ENCODE peak calls at places on chromosomes 3 and 15, in six cellular contexts. L, A, Y, K, X and O are unnamed samples.

GRCh38 chr3:163664466-163664865 is 1413.8 kb downstream of the SI start:
- DNase-seq in Y (no peak), K (no peak), X (no peak), A (no peak), L (no peak), O (no peak)

GRCh38 chr3:129121016-129121791 is 400 bp downstream of the RAB43 start:
- DNase-seq in L (no peak), X (peak; percentile 50), Y (peak; percentile 26), K (peak; percentile 27), A (no peak), O (peak; percentile 64)

GRCh38 chr3:190309414-190309813 is 12.8 kb downstream of the CLDN1 start:
- DNase-seq in A (no peak), K (no peak), L (no peak), Y (no peak), X (no peak), O (no peak)

GRCh38 chr3:104856743-104857142 is 510.0 kb upstream of the ALCAM start:
- DNase-seq in L (no peak), X (peak; percentile 9), K (no peak), A (no peak), Y (peak; percentile 22), O (no peak)

GRCh38 chr3:138389841-138390581 is 41.6 kb downstream of the MRAS start:
- DNase-seq in A (no peak), L (no peak), Y (peak; percentile 94), X (peak; percentile 89), K (no peak), O (peak; percentile 92)

GRCh38 chr3:159260049-159260662 is 458.3 kb downstream of the MFSD1 start:
- DNase-seq in Y (peak; percentile 77), X (peak; percentile 74), L (peak; percentile 31), A (no peak), K (peak; percentile 66), O (peak; percentile 80)

GRCh38 chr15:98964461-98965454 is 42.8 kb downstream of the PGPEP1L start:
- DNase-seq in Y (no peak), A (no peak), K (no peak), X (no peak), L (no peak), O (no peak)

GRCh38 chr15:74768771-74769342 is 13.0 kb upstream of the CSK start:
- DNase-seq in X (peak; percentile 67), K (no peak), A (no peak), L (peak; percentile 81), Y (peak; percentile 41), O (peak; percentile 73)

GRCh38 chr3:117355566-117355965 is 646.0 kb downstream of the TUSC7 start:
- DNase-seq in X (no peak), Y (peak; percentile 22), L (peak; percentile 45), A (no peak), K (no peak), O (no peak)

GRCh38 chr15:23686466-23687142 is 501 bp downstream of the NDN start:
- DNase-seq in L (peak; percentile 26), X (peak; percentile 15), Y (peak; percentile 4), K (no peak), A (no peak), O (no peak)

GRCh38 chr15:75203908-75204263 is 2.2 kb downstream of the C15orf39 start:
- DNase-seq in A (no peak), L (no peak), K (no peak), Y (no peak), X (peak; percentile 6), O (no peak)

GRCh38 chr3:5087209-5087608 is 34.9 kb upstream of the ARL8B start:
- DNase-seq in A (no peak), K (no peak), L (no peak), X (no peak), Y (no peak), O (no peak)

GRCh38 chr3:50525987-50526386 is 22.6 kb upstream of the CACNA2D2 start:
- DNase-seq in X (peak; percentile 45), L (peak; percentile 86), A (no peak), Y (peak; percentile 30), K (no peak), O (peak; percentile 62)

GRCh38 chr3:73408597-73408996 is 216.1 kb downstream of the PDZRN3 start:
- DNase-seq in X (no peak), K (no peak), A (no peak), L (no peak), Y (no peak), O (no peak)

GRCh38 chr15:45338417-45338816 is 39.9 kb downstream of the GATM start:
- DNase-seq in Y (no peak), A (no peak), L (no peak), K (no peak), X (no peak), O (no peak)

GRCh38 chr3:184154909-184155643 is at the start of gene DVL3:
- DNase-seq in A (no peak), K (peak; percentile 72), Y (peak; percentile 52), X (peak; percentile 64), L (peak; percentile 59), O (peak; percentile 21)
- H2BK5ac ChIP-seq in A (peak within 1 kb of the TSS; percentile 15), K (peak within 1 kb of the TSS; percentile 93), Y (peak within 1 kb of the TSS; percentile 91), X (peak within 1 kb of the TSS; percentile 81), L (no peak within 1 kb of the TSS), O (peak within 1 kb of the TSS; percentile 98)

GRCh38 chr15:39942753-39943150 is 8.8 kb downstream of the EIF2AK4 start:
- DNase-seq in L (no peak), Y (no peak), A (no peak), K (no peak), X (no peak), O (no peak)
- H4K91ac ChIP-seq in L (no peak overlapping the region), Y (no peak overlapping the region), A (no peak overlapping the region), K (no peak overlapping the region), X (no peak overlapping the region), O (no peak overlapping the region)

GRCh38 chr3:51802091-51802720 is 23.2 kb upstream of the IQCF6 start:
- DNase-seq in A (no peak), L (no peak), Y (no peak), X (no peak), K (peak; percentile 31), O (no peak)

GRCh38 chr3:51799879-51800757 is 21.1 kb upstream of the IQCF6 start:
- DNase-seq in Y (peak; percentile 82), K (peak; percentile 75), A (no peak), L (no peak), X (peak; percentile 63), O (peak; percentile 87)

GRCh38 chr3:51800758-51801140 is 21.7 kb upstream of the IQCF6 start:
- DNase-seq in A (no peak), K (no peak), X (no peak), L (no peak), Y (no peak), O (peak; percentile 55)

GRCh38 chr3:51796859-51797258 is 17.8 kb upstream of the IQCF6 start:
- DNase-seq in A (no peak), Y (no peak), X (no peak), K (no peak), L (no peak), O (no peak)

GRCh38 chr3:51798561-51798960 is 19.5 kb upstream of the IQCF6 start:
- DNase-seq in Y (no peak), X (no peak), K (peak; percentile 26), L (peak; percentile 62), A (no peak), O (no peak)
- H2BK5ac ChIP-seq in Y (no peak overlapping the region), X (no peak overlapping the region), K (no peak overlapping the region), L (no peak overlapping the region), A (no peak overlapping the region), O (no peak overlapping the region)

GRCh38 chr3:31953091-31953490 is 28.0 kb downstream of the OSBPL10 start:
- DNase-seq in K (no peak), A (no peak), X (no peak), L (no peak), Y (no peak), O (no peak)
- H4K91ac ChIP-seq in K (no peak overlapping the region), A (no peak overlapping the region), X (no peak overlapping the region), L (no peak overlapping the region), Y (no peak overlapping the region), O (no peak overlapping the region)

DNA sequence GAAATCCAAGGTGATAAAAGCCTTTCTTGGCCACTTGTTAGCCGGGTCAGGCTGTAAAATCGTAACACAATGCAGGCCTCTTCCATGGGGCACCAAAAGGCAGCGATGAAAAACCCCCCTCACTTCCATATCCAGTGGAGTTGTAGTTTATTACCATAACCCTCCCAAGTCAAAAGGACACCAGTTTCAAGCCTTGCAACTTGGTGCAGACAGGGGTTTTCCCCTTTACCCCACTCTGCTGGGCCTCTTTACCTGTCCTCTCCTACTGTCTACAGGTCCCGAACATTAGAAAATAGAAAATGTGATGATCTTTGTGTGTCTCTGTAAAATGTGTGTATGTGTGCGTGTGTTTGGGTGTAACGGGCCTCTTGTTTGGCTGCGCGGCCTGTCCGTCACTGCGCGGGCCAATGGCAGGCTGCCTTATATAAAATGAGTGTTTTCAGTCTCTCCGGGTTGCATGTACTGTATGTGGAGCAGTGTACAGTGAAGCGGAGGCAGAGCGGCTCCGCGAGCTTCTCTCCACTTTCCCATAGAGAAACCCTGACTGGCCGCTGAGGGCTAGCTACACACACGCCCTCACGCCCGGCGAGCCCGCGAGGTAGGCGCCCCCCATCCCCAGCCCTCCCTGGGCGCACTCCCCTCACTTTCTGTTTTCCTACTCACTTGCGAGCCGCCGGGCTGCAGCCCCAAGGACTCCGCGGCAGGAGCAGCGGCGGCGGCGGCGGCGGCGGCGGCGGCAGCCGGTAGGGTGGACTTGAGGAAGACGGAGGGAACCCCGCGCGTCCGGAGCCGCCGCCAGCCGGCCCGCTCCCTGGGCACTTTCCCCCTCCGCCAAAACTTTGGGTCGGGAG is at the start of gene BBX:
- DNase-seq in L (peak; percentile 93), K (peak; percentile 91), A (peak; percentile 80), X (peak; percentile 98), Y (peak; percentile 97), O (peak; percentile 97)
- H2BK5ac ChIP-seq in L (no peak within 1 kb of the TSS), K (peak within 1 kb of the TSS; percentile 93), A (peak within 1 kb of the TSS; percentile 50), X (peak within 1 kb of the TSS; percentile 46), Y (peak within 1 kb of the TSS; percentile 89), O (peak within 1 kb of the TSS; percentile 86)